ENCODE peak calls at places on chromosomes 5 and 9, in six cellular contexts. K, C, P, N, X and Z are unnamed samples.
A peak's percentile ranks its signal among the peaks of the same experiment; 100 is the strongest.

GRCh38 chr5:73638344-73639095 is 12.5 kb downstream of the ARHGEF28 start:
- DNase-seq in C (no peak), K (no peak), P (no peak), N (peak; percentile 94), X (peak; percentile 68), Z (no peak)

GRCh38 chr9:91150273-91151013 is 211.3 kb downstream of the AUH start:
- DNase-seq in N (no peak), K (no peak), C (no peak), X (no peak), P (no peak), Z (no peak)

GRCh38 chr9:77016526-77017504 is 2.6 kb upstream of the FOXB2 start:
- DNase-seq in C (no peak), P (no peak), N (no peak), K (no peak), X (no peak), Z (no peak)

GRCh38 chr5:61817472-61818326 is 485.6 kb downstream of the ZSWIM6 start:
- DNase-seq in N (peak; percentile 59), X (peak; percentile 65), K (peak; percentile 39), C (peak; percentile 36), P (peak; percentile 19), Z (no peak)

GRCh38 chr5:105015098-105015497 is 1452.5 kb upstream of the NUDT12 start:
- DNase-seq in X (no peak), N (no peak), K (no peak), C (no peak), P (no peak), Z (no peak)

GRCh38 chr9:90838098-90838497 is 36.5 kb downstream of the SYK start:
- DNase-seq in K (no peak), C (no peak), P (no peak), X (no peak), N (no peak), Z (no peak)

GRCh38 chr5:113574417-113574816 is 60.9 kb downstream of the YTHDC2 start:
- DNase-seq in X (peak; percentile 77), K (peak; percentile 34), C (no peak), P (peak; percentile 10), N (peak; percentile 83), Z (no peak)

GRCh38 chr9:12351293-12351852 is 341.8 kb upstream of the TYRP1 start:
- DNase-seq in K (no peak), P (no peak), N (no peak), C (no peak), X (no peak), Z (no peak)

GRCh38 chr9:22645893-22646292 is 199.3 kb downstream of the DMRTA1 start:
- DNase-seq in P (no peak), C (no peak), K (no peak), X (peak; percentile 1), N (no peak), Z (no peak)

GRCh38 chr9:87618931-87619330 is 107.0 kb upstream of the CTSL start:
- DNase-seq in X (no peak), C (no peak), P (no peak), N (no peak), K (no peak), Z (no peak)

GRCh38 chr5:170757182-170757601 is 26.3 kb upstream of the GABRP start:
- DNase-seq in N (peak; percentile 34), K (no peak), C (peak; percentile 40), X (peak; percentile 13), P (peak; percentile 45), Z (no peak)

GRCh38 chr5:89083791-89084190 is 200.8 kb upstream of the MEF2C start:
- DNase-seq in C (no peak), N (peak; percentile 4), X (peak; percentile 88), K (no peak), P (no peak), Z (no peak)

GRCh38 chr5:56706504-56706903 is 108.8 kb upstream of the MAP3K1 start:
- DNase-seq in P (no peak), C (no peak), K (no peak), X (no peak), N (no peak), Z (no peak)

GRCh38 chr9:38181866-38182265 is 112.8 kb upstream of the SHB start:
- DNase-seq in K (no peak), X (no peak), C (no peak), N (no peak), P (no peak), Z (no peak)

GRCh38 chr9:133619791-133620190 is 10.6 kb upstream of the FAM163B start:
- DNase-seq in X (no peak), C (no peak), N (no peak), K (no peak), P (no peak), Z (no peak)

GRCh38 chr5:36692791-36693763 is 86.7 kb downstream of the SLC1A3 start:
- DNase-seq in C (peak; percentile 59), P (peak; percentile 73), X (peak; percentile 91), K (peak; percentile 83), N (peak; percentile 77), Z (peak; percentile 44)

GRCh38 chr5:7047862-7048261 is 334.6 kb downstream of the TENT4A start:
- DNase-seq in C (no peak), X (no peak), K (no peak), N (no peak), P (no peak), Z (no peak)

GRCh38 chr5:98942849-98943248 is 14.0 kb upstream of the CHD1 start:
- DNase-seq in C (no peak), N (peak; percentile 72), X (peak; percentile 69), P (no peak), K (no peak), Z (no peak)

GRCh38 chr9:70901741-70902140 is 219.7 kb downstream of the TRPM3 start:
- DNase-seq in K (no peak), N (peak; percentile 17), C (no peak), X (no peak), P (no peak), Z (no peak)

GRCh38 chr9:127664678-127665507 is 41.9 kb upstream of the CFAP157 start:
- DNase-seq in N (no peak), P (no peak), X (peak; percentile 73), C (no peak), K (no peak), Z (peak; percentile 48)

GRCh38 chr9:18824095-18824666 is 208.8 kb downstream of the SAXO1 start:
- DNase-seq in X (peak; percentile 15), K (no peak), C (no peak), N (peak; percentile 37), P (no peak), Z (no peak)

GRCh38 chr9:7320139-7320538 is 479.4 kb downstream of the DMAC1 start:
- DNase-seq in N (peak; percentile 89), C (peak; percentile 26), X (peak; percentile 98), K (no peak), P (no peak), Z (no peak)

DNA sequence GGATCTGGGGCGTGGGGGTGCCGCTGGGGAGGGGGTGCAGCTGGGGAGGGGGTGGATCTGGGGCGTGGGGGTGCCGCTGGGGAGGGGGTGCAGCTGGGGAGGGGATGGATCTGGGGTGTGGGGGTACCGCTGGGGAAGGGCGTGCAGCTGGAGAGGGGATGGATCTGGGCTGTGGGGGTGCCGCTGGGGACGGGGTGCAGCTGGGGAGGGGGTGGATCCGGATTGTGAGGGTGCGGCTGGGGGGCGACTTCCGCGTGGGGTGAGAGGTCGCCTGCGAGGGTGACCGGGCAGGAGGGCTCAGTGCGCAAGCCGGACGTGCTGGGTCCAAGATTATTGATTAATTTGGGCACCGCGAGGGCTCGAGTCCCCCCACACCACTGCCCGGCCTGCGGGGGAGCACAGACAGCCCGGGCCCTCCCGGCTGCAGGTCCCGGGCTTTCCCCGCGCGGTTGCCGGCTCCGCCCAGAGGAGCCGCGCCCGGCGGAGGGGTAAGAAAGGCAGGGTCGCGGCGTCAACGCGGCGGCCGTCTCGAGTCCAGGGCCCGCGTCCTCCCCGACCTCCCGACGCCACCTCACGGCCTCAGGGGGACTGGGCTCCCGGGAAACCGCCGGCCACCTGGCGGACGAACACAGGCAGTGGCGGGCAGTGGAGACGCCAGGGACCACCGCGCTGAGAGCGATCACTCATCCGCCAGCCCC is 572 bp upstream of the MRPL41 start:
- DNase-seq in N (peak; percentile 55), K (peak; percentile 53), C (peak; percentile 93), P (no peak), X (peak; percentile 84), Z (peak; percentile 86)
- TF ChIP-seq CTCF in N (peak; percentile 39), K (peak; percentile 53), C (no peak), P (no peak), X (peak; percentile 16), Z (peak; percentile 39)

GRCh38 chr5:128237000-128237399 is 153.4 kb downstream of the SLC12A2 start:
- DNase-seq in N (no peak), X (no peak), K (no peak), C (no peak), P (no peak), Z (no peak)

GRCh38 chr5:128237504-128237903 is 153.9 kb downstream of the SLC12A2 start:
- DNase-seq in C (no peak), N (no peak), K (no peak), X (peak; percentile 46), P (no peak), Z (no peak)

GRCh38 chr5:128236334-128236733 is 152.8 kb downstream of the SLC12A2 start:
- DNase-seq in C (no peak), P (no peak), N (no peak), X (no peak), K (no peak), Z (no peak)

GRCh38 chr5:128245974-128246373 is 162.4 kb downstream of the SLC12A2 start:
- DNase-seq in X (no peak), N (no peak), C (no peak), K (no peak), P (no peak), Z (no peak)

DNA sequence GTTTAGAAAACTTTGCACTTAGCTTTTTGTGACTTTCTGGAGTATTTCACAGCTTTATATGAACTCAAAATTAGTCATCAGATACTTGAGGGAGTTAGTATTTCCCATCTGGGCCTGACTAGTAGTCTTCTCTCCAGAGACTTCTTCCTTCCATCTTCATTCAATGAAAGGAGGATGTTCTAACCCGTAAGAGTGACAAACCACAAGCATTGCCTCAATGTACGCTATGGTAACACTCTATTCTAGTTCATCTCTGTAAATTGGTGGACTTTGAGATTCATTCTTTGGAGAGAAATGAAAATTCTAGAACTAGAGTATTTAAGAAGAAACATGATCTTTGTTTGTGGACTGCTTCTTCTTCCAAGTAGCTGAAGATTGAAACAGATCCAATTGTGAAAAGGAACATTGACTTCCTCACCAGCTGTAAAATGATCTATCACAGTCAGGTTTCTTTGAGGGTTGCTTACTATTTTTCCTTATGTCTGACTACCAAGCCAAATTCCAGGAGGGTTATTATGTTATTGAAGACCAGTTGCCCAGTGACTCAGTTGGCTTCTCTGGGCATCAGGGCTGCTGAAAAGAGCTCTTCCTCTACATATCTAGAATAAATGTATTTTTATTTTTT is 157.6 kb downstream of the SLC12A2 start:
- DNase-seq in P (no peak), N (no peak), X (peak; percentile 63), C (no peak), K (no peak), Z (no peak)
- TF ChIP-seq CTCF in P (no peak), N (no peak), X (no peak), C (no peak), K (no peak), Z (no peak)

DNA sequence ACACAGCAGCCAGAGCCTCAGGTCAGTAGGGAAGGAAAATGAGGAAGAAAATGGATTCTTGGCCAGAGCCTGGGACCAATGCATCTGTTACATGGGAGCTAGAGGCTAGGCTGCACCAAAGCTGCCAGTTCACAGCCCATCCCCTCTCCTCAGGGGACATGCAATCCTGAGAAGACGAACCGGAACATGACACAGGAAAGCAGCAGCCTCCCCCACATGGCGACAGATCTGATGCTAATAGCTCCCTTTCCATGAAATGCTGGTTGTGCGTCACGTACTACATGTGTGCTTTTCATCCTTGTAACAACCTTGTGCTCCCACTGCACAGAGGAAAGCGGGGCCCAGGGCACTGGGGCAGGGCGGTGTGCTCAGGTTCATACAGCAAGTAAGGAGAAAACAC is 67.5 kb downstream of the PRRT1B start:
- DNase-seq in X (no peak), P (no peak), N (no peak), C (no peak), K (no peak), Z (no peak)
- TF ChIP-seq CTCF in X (no peak), P (no peak), N (no peak), C (no peak), K (no peak), Z (no peak)

GRCh38 chr9:107793541-107793940 is 304.0 kb upstream of the KLF4 start:
- DNase-seq in K (no peak), P (no peak), C (no peak), X (no peak), N (no peak), Z (no peak)
- TF ChIP-seq CTCF in K (no peak), P (no peak), C (no peak), X (no peak), N (no peak), Z (no peak)